ENCODE peak calls at places on chromosomes 12 and 14, in five cellular contexts. R, L, X, H and F are unnamed samples.

GRCh38 chr14:58914271-58914855 is 274.1 kb upstream of the DAAM1 start:
- DNase-seq in R (no peak), L (no peak), X (no peak), H (no peak), F (no peak)

GRCh38 chr12:110379201-110379600 is 24.3 kb downstream of the ANAPC7 start:
- DNase-seq in R (no peak), L (no peak), X (no peak), H (no peak), F (peak; percentile 69)

GRCh38 chr12:123937707-123938600 is 34.7 kb downstream of the CCDC92 start:
- DNase-seq in R (no peak), L (no peak), X (peak; percentile 46), H (no peak), F (no peak)

GRCh38 chr12:132185698-132186097 is 41.4 kb downstream of the NOC4L start:
- DNase-seq in R (no peak), L (no peak), X (peak; percentile 28), H (no peak), F (no peak)

GRCh38 chr14:22200977-22201605 is 387.9 kb downstream of the DAD1 start:
- DNase-seq in R (peak; percentile 66), L (peak; percentile 22), X (no peak), H (peak; percentile 78), F (no peak)

GRCh38 chr12:2976581-2976996 is 17.4 kb downstream of the TEAD4 start:
- DNase-seq in R (peak; percentile 16), L (no peak), X (no peak), H (no peak), F (no peak)

GRCh38 chr12:59131462-59131861 is 211.2 kb upstream of the LRIG3 start:
- DNase-seq in R (no peak), L (no peak), X (no peak), H (no peak), F (no peak)

GRCh38 chr12:55671746-55672145 is 35.1 kb downstream of the OR10P1 start:
- DNase-seq in R (no peak), L (no peak), X (no peak), H (no peak), F (no peak)

GRCh38 chr12:19474147-19474546 is 34.9 kb downstream of the AEBP2 start:
- DNase-seq in R (peak; percentile 12), L (no peak), X (no peak), H (no peak), F (no peak)

GRCh38 chr12:19967486-19967885 is 400.9 kb upstream of the PDE3A start:
- DNase-seq in R (peak; percentile 82), L (no peak), X (no peak), H (peak; percentile 78), F (no peak)

GRCh38 chr14:45140661-45141187 is 5.0 kb downstream of the FANCM start:
- DNase-seq in R (no peak), L (no peak), X (no peak), H (peak; percentile 52), F (no peak)

GRCh38 chr14:77286554-77286953 is 15.5 kb upstream of the NGB start:
- DNase-seq in R (no peak), L (no peak), X (no peak), H (no peak), F (no peak)
- TF ChIP-seq CTCF in R (no peak), L (no peak), X (no peak), H (no peak), F (no peak)

DNA sequence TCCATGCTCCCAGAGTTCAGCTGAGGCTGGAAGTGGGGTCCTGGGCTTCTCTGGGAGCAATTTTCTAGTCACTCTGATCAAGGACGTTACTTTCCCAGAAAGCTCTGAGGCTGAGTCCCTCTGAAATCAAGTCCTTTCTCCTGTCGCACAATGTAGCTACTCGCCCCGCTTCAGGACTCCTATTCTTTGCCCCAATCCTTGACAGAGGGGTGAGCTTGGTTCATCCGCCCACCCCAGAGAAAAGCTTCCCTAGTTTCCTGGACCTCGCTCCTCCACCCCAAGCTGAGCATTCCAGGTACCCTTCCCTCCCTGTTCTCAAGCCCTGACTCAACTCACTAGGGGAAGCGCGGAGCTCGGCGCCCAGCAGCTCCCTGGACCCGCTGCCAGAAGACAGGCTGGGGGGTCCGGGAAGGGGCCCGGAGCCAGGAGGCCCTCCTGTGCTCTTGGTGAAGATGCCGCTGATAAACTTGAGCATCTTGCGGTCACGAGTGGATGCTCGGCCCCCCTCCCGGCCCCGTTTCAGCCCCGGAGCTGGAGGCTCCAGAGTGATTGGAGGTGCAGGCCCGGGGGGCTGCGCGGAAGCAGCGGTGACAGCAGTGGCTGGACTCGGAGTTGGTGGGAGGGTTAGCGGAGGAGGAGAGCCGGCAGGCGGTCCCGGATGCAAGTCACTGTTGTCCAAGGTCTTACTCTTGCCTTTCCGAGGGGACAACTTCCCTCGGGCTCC is 1.6 kb downstream of the AGAP2 start:
- DNase-seq in R (no peak), L (no peak), X (no peak), H (no peak), F (no peak)
- TF ChIP-seq CTCF in R (no peak), L (no peak), X (no peak), H (no peak), F (no peak)

GRCh38 chr14:69325646-69326265 is 65.8 kb downstream of the GALNT16 start:
- DNase-seq in R (no peak), L (no peak), X (no peak), H (no peak), F (no peak)
- TF ChIP-seq CTCF in R (no peak), L (no peak), X (no peak), H (peak; percentile 16), F (no peak)

GRCh38 chr14:35964736-35965135 is 138.6 kb downstream of the BRMS1L start:
- DNase-seq in R (no peak), L (no peak), X (no peak), H (no peak), F (no peak)

GRCh38 chr14:35959835-35960234 is 133.7 kb downstream of the BRMS1L start:
- DNase-seq in R (no peak), L (no peak), X (no peak), H (peak; percentile 6), F (no peak)

GRCh38 chr14:35965425-35965824 is 139.3 kb downstream of the BRMS1L start:
- DNase-seq in R (no peak), L (no peak), X (no peak), H (no peak), F (no peak)

GRCh38 chr14:35961697-35962274 is 135.6 kb downstream of the BRMS1L start:
- DNase-seq in R (no peak), L (no peak), X (no peak), H (no peak), F (no peak)

GRCh38 chr14:35963209-35963608 is 137.1 kb downstream of the BRMS1L start:
- DNase-seq in R (no peak), L (no peak), X (no peak), H (peak; percentile 46), F (no peak)
- TF ChIP-seq CTCF in R (no peak), L (peak; percentile 21), X (no peak), H (peak; percentile 35), F (peak; percentile 16)

DNA sequence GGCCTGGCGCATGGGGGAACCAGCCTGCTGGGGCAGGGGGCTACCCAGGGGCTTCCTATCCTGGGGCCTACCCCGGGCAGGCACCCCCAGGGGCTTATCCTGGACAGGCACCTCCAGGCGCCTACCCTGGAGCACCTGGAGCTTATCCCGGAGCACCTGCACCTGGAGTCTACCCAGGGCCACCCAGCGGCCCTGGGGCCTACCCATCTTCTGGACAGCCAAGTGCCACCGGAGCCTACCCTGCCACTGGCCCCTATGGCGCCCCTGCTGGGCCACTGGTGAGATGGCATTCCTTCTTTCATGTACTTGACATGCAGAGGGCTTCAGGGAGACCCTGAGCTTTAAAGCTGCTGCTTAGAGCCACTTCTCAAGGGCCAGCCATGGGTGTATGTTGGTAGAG is 9.0 kb downstream of the LGALS3 start:
- DNase-seq in R (no peak), L (no peak), X (no peak), H (no peak), F (no peak)
- TF ChIP-seq CTCF in R (peak; percentile 32), L (peak; percentile 10), X (no peak), H (peak; percentile 22), F (no peak)

GRCh38 chr12:31524791-31525495 is 66.0 kb downstream of the DENND5B start:
- DNase-seq in R (peak; percentile 72), L (peak; percentile 31), X (no peak), H (peak; percentile 90), F (no peak)

GRCh38 chr12:31519525-31519924 is 71.4 kb downstream of the DENND5B start:
- DNase-seq in R (peak; percentile 27), L (no peak), X (no peak), H (no peak), F (no peak)

GRCh38 chr12:31523306-31523705 is 67.6 kb downstream of the DENND5B start:
- DNase-seq in R (no peak), L (no peak), X (no peak), H (no peak), F (no peak)

GRCh38 chr12:31522607-31523006 is 68.3 kb downstream of the DENND5B start:
- DNase-seq in R (no peak), L (no peak), X (no peak), H (no peak), F (no peak)

DNA sequence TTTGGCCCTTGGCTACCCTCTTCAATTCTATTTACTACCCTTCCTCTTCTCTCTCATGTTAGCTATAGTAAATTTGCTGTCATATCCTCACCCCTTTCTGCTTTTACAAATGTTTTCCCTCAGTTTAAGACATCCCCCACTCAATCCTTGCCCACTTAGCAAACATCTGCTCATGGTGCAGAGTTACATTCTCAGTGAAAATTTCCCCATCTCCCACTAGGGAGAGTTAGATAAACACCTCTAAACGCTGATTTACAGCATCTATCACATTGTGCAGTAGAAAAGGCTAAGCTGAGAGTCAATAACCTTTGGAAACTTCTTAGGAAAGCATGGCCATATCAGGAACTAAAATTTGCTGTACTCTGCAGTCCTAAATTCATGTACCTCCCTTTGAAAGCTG is 69.0 kb downstream of the DENND5B start:
- DNase-seq in R (peak; percentile 42), L (no peak), X (no peak), H (no peak), F (no peak)
- TF ChIP-seq CTCF in R (no peak), L (no peak), X (no peak), H (no peak), F (no peak)

DNA sequence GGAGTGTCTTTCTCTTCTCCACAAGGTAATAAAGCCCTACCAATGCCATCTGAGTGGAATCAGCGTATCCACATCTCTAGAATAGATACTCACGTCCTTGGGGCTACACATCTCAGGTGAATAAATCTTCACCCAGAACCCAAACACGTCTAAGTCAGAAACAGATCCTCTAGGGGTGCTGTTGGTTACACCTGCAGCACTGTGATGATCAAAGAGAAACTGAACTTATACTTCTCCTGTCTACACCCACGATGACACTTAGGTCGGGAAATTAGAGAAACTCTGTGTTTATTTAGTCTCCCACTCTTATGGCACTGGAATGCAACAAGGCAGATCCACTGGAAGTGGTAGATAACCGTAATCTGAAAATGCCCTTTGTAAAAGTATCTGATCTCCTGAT is 46.2 kb downstream of the WIF1 start:
- DNase-seq in R (no peak), L (no peak), X (no peak), H (no peak), F (no peak)
- TF ChIP-seq CTCF in R (no peak), L (no peak), X (no peak), H (peak; percentile 33), F (no peak)

DNA sequence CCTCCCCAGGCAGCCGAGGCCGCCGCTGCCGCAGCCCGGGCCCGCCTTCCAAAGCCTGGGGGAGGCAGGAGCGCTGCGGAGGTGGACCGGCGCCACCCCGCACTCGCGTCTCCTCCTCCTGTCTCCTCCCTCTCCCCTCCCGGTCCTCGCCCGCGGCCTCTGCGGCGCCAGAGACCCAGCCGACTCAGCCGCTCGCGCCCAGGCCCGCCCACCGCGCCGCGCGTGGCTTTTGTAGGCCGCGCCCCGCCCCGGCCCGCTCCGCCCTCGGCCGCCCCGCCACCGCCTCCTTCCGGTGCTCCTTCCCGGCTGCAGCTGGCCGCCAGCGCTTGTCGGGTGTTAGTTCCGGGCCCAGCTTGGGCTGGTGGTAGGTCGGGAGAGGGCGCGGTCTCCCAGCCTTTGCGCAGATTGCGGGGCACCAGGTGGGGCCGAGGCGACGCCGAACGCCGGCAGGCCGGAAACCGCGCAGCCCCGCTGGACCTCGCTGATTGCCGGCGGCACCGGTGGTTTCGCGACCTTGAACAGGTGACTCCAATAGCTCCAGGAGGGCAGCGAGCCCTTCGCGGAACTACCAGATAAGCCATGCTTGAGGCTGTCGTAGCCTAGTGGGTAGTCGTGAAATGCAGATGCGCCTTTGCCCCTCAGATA is at the start of gene CAPRIN2:
- DNase-seq in R (peak; percentile 94), L (peak; percentile 92), X (peak; percentile 88), H (peak; percentile 98), F (peak; percentile 58)
- TF ChIP-seq CTCF in R (no peak), L (peak; percentile 64), X (peak; percentile 18), H (peak; percentile 28), F (peak; percentile 28)